ENCODE peak calls at places on chromosomes 1 and 21, in seven cellular contexts. One of them, this sample, is unnamed. For H3K27me3, the result is how much of the 10 kb centered on the place peaks cover.

GRCh38 chr1:27542463-27543273 is 52.7 kb upstream of the WASF2 start:
- DNase-seq in GM12878: no peak
- DNase-seq in HepG2: peak
- DNase-seq in spleen: no peak
- DNase-seq in Panc1: peak
- DNase-seq in endothelial cell of umbilical vein: peak
- DNase-seq in GM23338: no peak
- DNase-seq in this sample: peak

GRCh38 chr1:36885537-36886441 is 148.5 kb downstream of the GRIK3 start:
- DNase-seq in HepG2: no peak
- DNase-seq in Panc1: no peak
- DNase-seq in GM12878: no peak
- DNase-seq in spleen: peak
- DNase-seq in GM23338: peak
- DNase-seq in endothelial cell of umbilical vein: no peak
- DNase-seq in this sample: peak

GRCh38 chr1:226411619-226412018 is 3.7 kb upstream of the PARP1 start:
- DNase-seq in HepG2: no peak
- DNase-seq in Panc1: no peak
- DNase-seq in GM23338: no peak
- DNase-seq in spleen: no peak
- DNase-seq in GM12878: no peak
- DNase-seq in endothelial cell of umbilical vein: no peak
- DNase-seq in this sample: peak

GRCh38 chr1:147492207-147492606 is 49.1 kb upstream of the BCL9 start:
- DNase-seq in GM12878: no peak
- DNase-seq in Panc1: no peak
- DNase-seq in GM23338: no peak
- DNase-seq in HepG2: no peak
- DNase-seq in endothelial cell of umbilical vein: no peak
- DNase-seq in spleen: no peak
- DNase-seq in this sample: no peak

GRCh38 chr1:186700688-186701087 is 20.5 kb upstream of the PTGS2 start:
- DNase-seq in HepG2: no peak
- DNase-seq in GM23338: no peak
- DNase-seq in endothelial cell of umbilical vein: no peak
- DNase-seq in GM12878: no peak
- DNase-seq in Panc1: no peak
- DNase-seq in spleen: no peak
- DNase-seq in this sample: no peak

GRCh38 chr1:27726173-27726793 is 522 bp downstream of the FAM76A start:
- DNase-seq in GM12878: no peak
- DNase-seq in endothelial cell of umbilical vein: peak
- DNase-seq in spleen: no peak
- DNase-seq in HepG2: peak
- DNase-seq in GM23338: peak
- DNase-seq in Panc1: no peak
- DNase-seq in this sample: peak

GRCh38 chr1:114337417-114337816 is 173.6 kb downstream of the TRIM33 start:
- DNase-seq in spleen: no peak
- DNase-seq in endothelial cell of umbilical vein: no peak
- DNase-seq in HepG2: no peak
- DNase-seq in GM23338: no peak
- DNase-seq in Panc1: no peak
- DNase-seq in GM12878: no peak
- DNase-seq in this sample: no peak

GRCh38 chr1:8083739-8084484 is 57.8 kb upstream of the ERRFI1 start:
- DNase-seq in endothelial cell of umbilical vein: peak
- DNase-seq in HepG2: peak
- DNase-seq in spleen: no peak
- DNase-seq in GM23338: no peak
- DNase-seq in GM12878: no peak
- DNase-seq in Panc1: no peak
- DNase-seq in this sample: no peak

GRCh38 chr1:3597599-3597964 is 13.7 kb downstream of the MEGF6 start:
- DNase-seq in spleen: peak
- DNase-seq in GM23338: peak
- DNase-seq in endothelial cell of umbilical vein: no peak
- DNase-seq in HepG2: no peak
- DNase-seq in GM12878: no peak
- DNase-seq in Panc1: no peak
- DNase-seq in this sample: no peak

GRCh38 chr1:3599816-3600215 is 11.5 kb downstream of the MEGF6 start:
- DNase-seq in HepG2: no peak
- DNase-seq in GM23338: no peak
- DNase-seq in spleen: no peak
- DNase-seq in GM12878: no peak
- DNase-seq in Panc1: no peak
- DNase-seq in endothelial cell of umbilical vein: no peak
- DNase-seq in this sample: no peak

GRCh38 chr1:3599286-3599811 is 12.0 kb downstream of the MEGF6 start:
- DNase-seq in GM23338: no peak
- DNase-seq in GM12878: no peak
- DNase-seq in endothelial cell of umbilical vein: no peak
- DNase-seq in spleen: no peak
- DNase-seq in HepG2: no peak
- DNase-seq in Panc1: no peak
- DNase-seq in this sample: no peak

GRCh38 chr1:3598051-3598471 is 13.2 kb downstream of the MEGF6 start:
- DNase-seq in Panc1: no peak
- DNase-seq in GM12878: no peak
- DNase-seq in GM23338: peak
- DNase-seq in endothelial cell of umbilical vein: peak
- DNase-seq in spleen: no peak
- DNase-seq in HepG2: no peak
- DNase-seq in this sample: no peak

DNA sequence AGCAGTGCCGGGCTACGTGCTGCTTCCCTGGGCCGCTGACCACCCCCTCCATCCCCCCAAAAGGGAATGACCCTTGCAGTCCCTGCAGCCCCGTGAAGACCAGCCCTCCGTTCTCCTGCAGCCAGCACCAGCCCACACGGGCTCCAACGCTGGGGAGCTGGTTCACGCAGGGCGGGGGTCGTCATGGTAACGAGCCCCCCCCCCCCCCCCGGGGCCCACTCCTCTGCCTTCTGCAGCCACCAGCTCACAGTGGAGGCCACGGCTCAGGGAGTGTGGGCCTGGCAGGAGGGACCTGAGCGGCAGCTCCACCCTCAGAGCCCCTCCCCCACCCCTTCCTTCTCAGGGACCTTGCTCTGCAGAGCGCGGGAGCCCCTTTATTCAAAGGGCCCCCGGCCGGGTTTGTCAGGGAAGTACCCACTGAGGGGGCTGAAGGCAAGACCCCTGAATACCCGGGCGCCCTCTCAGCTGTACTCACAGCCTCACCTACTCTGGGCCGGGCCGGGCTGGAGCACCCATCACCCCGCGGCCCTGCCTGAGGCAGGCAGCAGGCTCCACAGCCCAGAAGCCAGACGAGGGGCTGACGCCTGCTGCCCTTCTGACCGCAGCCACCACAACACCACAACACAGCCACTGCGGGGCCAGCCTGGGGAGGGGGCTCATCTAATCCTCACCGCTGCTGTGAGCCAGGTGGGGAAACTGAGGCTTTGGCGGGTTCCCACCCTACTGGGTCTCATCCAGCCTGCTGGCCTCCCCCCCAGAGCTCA is 12.6 kb downstream of the MEGF6 start:
- DNase-seq in GM23338: peak
- DNase-seq in spleen: no peak
- DNase-seq in endothelial cell of umbilical vein: no peak
- DNase-seq in HepG2: no peak
- DNase-seq in GM12878: no peak
- DNase-seq in Panc1: no peak
- DNase-seq in this sample: no peak
- H3K27me3 ChIP-seq in GM23338: under half
- H3K27me3 ChIP-seq in spleen: under half
- H3K27me3 ChIP-seq in endothelial cell of umbilical vein: under half
- H3K27me3 ChIP-seq in HepG2: half or more
- H3K27me3 ChIP-seq in GM12878: under half
- H3K27me3 ChIP-seq in Panc1: under half
- H3K27me3 ChIP-seq in this sample: under half

GRCh38 chr1:101587749-101588148 is 350.9 kb downstream of the S1PR1 start:
- DNase-seq in GM23338: no peak
- DNase-seq in endothelial cell of umbilical vein: peak
- DNase-seq in spleen: no peak
- DNase-seq in GM12878: no peak
- DNase-seq in HepG2: peak
- DNase-seq in Panc1: no peak
- DNase-seq in this sample: no peak
- TF ChIP-seq POLR2AphosphoS5 in GM23338: no peak
- TF ChIP-seq POLR2AphosphoS5 in endothelial cell of umbilical vein: no peak
- TF ChIP-seq POLR2AphosphoS5 in spleen: no peak
- TF ChIP-seq POLR2AphosphoS5 in GM12878: no peak
- TF ChIP-seq POLR2AphosphoS5 in HepG2: no peak
- TF ChIP-seq POLR2AphosphoS5 in Panc1: no peak
- TF ChIP-seq POLR2AphosphoS5 in this sample: no peak

DNA sequence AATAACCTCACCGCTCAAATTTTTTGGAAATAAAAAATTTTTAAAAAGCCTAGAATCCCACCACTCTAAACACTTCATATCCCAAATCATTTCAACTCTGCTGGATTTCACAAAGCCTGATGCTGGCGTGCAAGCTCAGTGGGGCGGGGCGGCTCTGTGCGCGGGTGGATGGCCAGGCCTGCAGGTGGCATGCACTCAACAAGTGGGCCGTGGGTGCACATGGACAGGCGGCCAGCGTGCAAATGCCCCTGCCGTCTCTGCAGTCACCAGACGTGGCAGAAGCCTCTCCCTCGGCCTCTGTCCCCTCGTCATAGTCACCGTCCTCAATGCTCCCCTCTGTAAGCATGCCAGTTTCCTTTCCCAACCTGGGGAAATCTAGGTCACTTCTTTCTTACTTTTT is 6.6 kb upstream of the PDE9A start:
- DNase-seq in HepG2: no peak
- DNase-seq in Panc1: no peak
- DNase-seq in endothelial cell of umbilical vein: no peak
- DNase-seq in GM23338: no peak
- DNase-seq in GM12878: no peak
- DNase-seq in spleen: peak
- DNase-seq in this sample: no peak
- H3K27me3 ChIP-seq in HepG2: half or more
- H3K27me3 ChIP-seq in Panc1: under half
- H3K27me3 ChIP-seq in endothelial cell of umbilical vein: under half
- H3K27me3 ChIP-seq in GM23338: under half
- H3K27me3 ChIP-seq in GM12878: under half
- H3K27me3 ChIP-seq in spleen: under half
- H3K27me3 ChIP-seq in this sample: under half

GRCh38 chr1:43991476-43992231 is at the start of gene CCDC24:
- DNase-seq in Panc1: no peak
- DNase-seq in GM23338: peak
- DNase-seq in spleen: peak
- DNase-seq in HepG2: peak
- DNase-seq in endothelial cell of umbilical vein: peak
- DNase-seq in GM12878: no peak
- DNase-seq in this sample: peak
- TF ChIP-seq POLR2AphosphoS5 in Panc1: peak
- TF ChIP-seq POLR2AphosphoS5 in GM23338: no peak
- TF ChIP-seq POLR2AphosphoS5 in spleen: peak
- TF ChIP-seq POLR2AphosphoS5 in HepG2: peak
- TF ChIP-seq POLR2AphosphoS5 in endothelial cell of umbilical vein: peak
- TF ChIP-seq POLR2AphosphoS5 in GM12878: no peak
- TF ChIP-seq POLR2AphosphoS5 in this sample: no peak

GRCh38 chr1:229079196-229079595 is 191.7 kb upstream of the RAB4A start:
- DNase-seq in Panc1: no peak
- DNase-seq in GM23338: no peak
- DNase-seq in endothelial cell of umbilical vein: no peak
- DNase-seq in spleen: no peak
- DNase-seq in GM12878: no peak
- DNase-seq in HepG2: peak
- DNase-seq in this sample: no peak
- H3K27me3 ChIP-seq in Panc1: under half
- H3K27me3 ChIP-seq in GM23338: under half
- H3K27me3 ChIP-seq in endothelial cell of umbilical vein: under half
- H3K27me3 ChIP-seq in spleen: under half
- H3K27me3 ChIP-seq in GM12878: under half
- H3K27me3 ChIP-seq in HepG2: under half
- H3K27me3 ChIP-seq in this sample: under half

GRCh38 chr21:33402011-33402979 is 918 bp upstream of the IFNGR2 start:
- DNase-seq in GM12878: no peak
- DNase-seq in spleen: peak
- DNase-seq in GM23338: peak
- DNase-seq in Panc1: no peak
- DNase-seq in HepG2: no peak
- DNase-seq in endothelial cell of umbilical vein: peak
- DNase-seq in this sample: peak

GRCh38 chr21:33406493-33406892 is 3.3 kb downstream of the IFNGR2 start:
- DNase-seq in spleen: no peak
- DNase-seq in GM23338: no peak
- DNase-seq in GM12878: no peak
- DNase-seq in Panc1: no peak
- DNase-seq in HepG2: no peak
- DNase-seq in endothelial cell of umbilical vein: no peak
- DNase-seq in this sample: no peak

GRCh38 chr21:33403786-33404571 is 766 bp downstream of the IFNGR2 start:
- DNase-seq in GM23338: peak
- DNase-seq in spleen: peak
- DNase-seq in HepG2: peak
- DNase-seq in endothelial cell of umbilical vein: peak
- DNase-seq in GM12878: no peak
- DNase-seq in Panc1: no peak
- DNase-seq in this sample: peak

GRCh38 chr21:33401617-33401967 is 1.6 kb upstream of the IFNGR2 start:
- DNase-seq in endothelial cell of umbilical vein: no peak
- DNase-seq in Panc1: no peak
- DNase-seq in GM23338: no peak
- DNase-seq in GM12878: no peak
- DNase-seq in spleen: no peak
- DNase-seq in HepG2: no peak
- DNase-seq in this sample: no peak

DNA sequence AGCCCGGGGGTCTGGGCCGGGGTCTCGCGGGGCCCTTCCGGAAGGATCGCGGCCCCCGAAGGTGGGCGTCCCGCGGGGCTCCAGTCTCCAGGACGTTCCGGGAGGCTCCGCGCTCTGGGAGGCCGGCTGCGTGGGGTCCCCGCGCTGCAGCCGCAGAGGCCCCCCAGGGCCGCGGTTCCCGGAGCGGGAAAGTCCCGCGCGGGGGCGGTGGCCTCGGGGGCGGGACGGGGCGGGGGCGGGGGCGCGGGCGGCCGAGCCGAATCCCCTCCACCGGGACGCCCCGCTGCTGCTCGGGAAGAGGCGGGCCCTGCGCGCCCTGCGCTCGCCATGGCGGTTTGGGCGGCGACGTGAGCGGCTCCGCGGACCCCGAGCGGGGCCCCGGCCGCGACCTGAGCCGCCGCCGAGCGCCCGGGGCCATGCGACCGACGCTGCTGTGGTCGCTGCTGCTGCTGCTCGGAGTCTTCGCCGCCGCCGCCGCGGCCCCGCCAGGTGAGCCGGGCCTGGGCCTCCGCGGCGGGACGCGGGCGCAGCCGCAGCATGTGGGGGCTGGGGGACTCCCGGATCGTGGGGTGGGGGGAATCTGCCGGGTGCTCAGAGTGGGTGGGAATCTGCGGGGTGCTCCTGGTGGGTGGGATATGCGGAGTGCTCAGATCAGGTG is at the start of gene IFNGR2:
- DNase-seq in spleen: peak
- DNase-seq in endothelial cell of umbilical vein: no peak
- DNase-seq in HepG2: no peak
- DNase-seq in GM12878: no peak
- DNase-seq in GM23338: peak
- DNase-seq in Panc1: no peak
- DNase-seq in this sample: peak
- TF ChIP-seq POLR2AphosphoS5 in spleen: peak
- TF ChIP-seq POLR2AphosphoS5 in endothelial cell of umbilical vein: peak
- TF ChIP-seq POLR2AphosphoS5 in HepG2: no peak
- TF ChIP-seq POLR2AphosphoS5 in GM12878: no peak
- TF ChIP-seq POLR2AphosphoS5 in GM23338: no peak
- TF ChIP-seq POLR2AphosphoS5 in Panc1: no peak
- TF ChIP-seq POLR2AphosphoS5 in this sample: peak

This sample was measured in stomach.